ENCODE peak calls at places on chromosome 16, in four cellular contexts. R is AG04450, T is mammary epithelial cell, X is breast epithelium. B is an unnamed sample.

GRCh38 chr16:29763326-29763725 is 14.7 kb upstream of the ZG16 start:
- DNase-seq in R (no peak), T (no peak), X (no peak), B (no peak)

GRCh38 chr16:24681793-24682192 is 47.7 kb upstream of the TNRC6A start:
- DNase-seq in R (no peak), T (peak; percentile 83), X (no peak), B (no peak)

GRCh38 chr16:2933701-2934100 is 22.0 kb downstream of the FLYWCH1 start:
- DNase-seq in R (no peak), T (no peak), X (no peak), B (no peak)

GRCh38 chr16:69561901-69562300 is 3.9 kb upstream of the NFAT5 start:
- DNase-seq in R (no peak), T (no peak), X (no peak), B (no peak)

GRCh38 chr16:11308493-11309283 is 27.6 kb upstream of the PRM1 start:
- DNase-seq in R (no peak), T (no peak), X (no peak), B (no peak)

GRCh38 chr16:28981517-28981916 is 3.3 kb upstream of the LAT start:
- DNase-seq in R (no peak), T (no peak), X (no peak), B (no peak)

GRCh38 chr16:74984194-74984669 is 691 bp downstream of the WDR59 start:
- DNase-seq in R (no peak), T (peak; percentile 35), X (no peak), B (peak; percentile 4)

GRCh38 chr16:19559242-19559910 is 3.9 kb downstream of the VPS35L start:
- DNase-seq in R (peak; percentile 46), T (peak; percentile 20), X (no peak), B (peak; percentile 49)

GRCh38 chr16:75038036-75038959 is 39.5 kb downstream of the ZNRF1 start:
- DNase-seq in R (no peak), T (no peak), X (no peak), B (peak; percentile 74)

GRCh38 chr16:75537795-75538194 is 1.9 kb upstream of the CHST5 start:
- DNase-seq in R (no peak), T (no peak), X (no peak), B (no peak)

GRCh38 chr16:18789850-18790706 is at the start of gene RPS15A:
- DNase-seq in R (peak; percentile 95), T (peak; percentile 96), X (peak; percentile 92), B (peak; percentile 94)

GRCh38 chr16:67110136-67110847 is 551 bp downstream of the PHAF1 start:
- DNase-seq in R (no peak), T (no peak), X (no peak), B (no peak)

GRCh38 chr16:23788653-23789052 is 33.8 kb downstream of the CHP2 start:
- DNase-seq in R (no peak), T (no peak), X (no peak), B (no peak)

GRCh38 chr16:14489460-14489859 is 140.6 kb downstream of the PARN start:
- DNase-seq in R (no peak), T (no peak), X (no peak), B (no peak)

GRCh38 chr16:27154573-27155521 is 48.5 kb upstream of the KDM8 start:
- DNase-seq in R (no peak), T (peak; percentile 14), X (no peak), B (peak; percentile 24)

GRCh38 chr16:28218109-28218508 is 6.3 kb upstream of the XPO6 start:
- DNase-seq in R (peak; percentile 18), T (peak; percentile 43), X (no peak), B (peak; percentile 51)

GRCh38 chr16:78224342-78224741 is 124.9 kb downstream of the WWOX start:
- DNase-seq in R (no peak), T (no peak), X (no peak), B (no peak)

GRCh38 chr16:88473666-88474534 is 20.8 kb downstream of the ZFPM1 start:
- DNase-seq in R (peak; percentile 30), T (no peak), X (no peak), B (no peak)

GRCh38 chr16:74025-74424 is 1.6 kb upstream of the RHBDF1 start:
- DNase-seq in R (no peak), T (no peak), X (no peak), B (no peak)

GRCh38 chr16:996672-997071 is 15.1 kb downstream of the SOX8 start:
- DNase-seq in R (no peak), T (no peak), X (no peak), B (no peak)

GRCh38 chr16:14186954-14187306 is 115.8 kb downstream of the MRTFB start:
- DNase-seq in R (no peak), T (no peak), X (no peak), B (no peak)

GRCh38 chr16:3879258-3879886 is 1.1 kb downstream of the CREBBP start:
- DNase-seq in R (no peak), T (no peak), X (no peak), B (no peak)

GRCh38 chr16:11109551-11109950 is 146.5 kb downstream of the SOCS1 start:
- DNase-seq in R (no peak), T (no peak), X (no peak), B (no peak)

GRCh38 chr16:75305364-75306101 is 54.1 kb upstream of the BCAR1 start:
- DNase-seq in R (peak; percentile 99), T (peak; percentile 100), X (peak; percentile 72), B (peak; percentile 100)

DNA sequence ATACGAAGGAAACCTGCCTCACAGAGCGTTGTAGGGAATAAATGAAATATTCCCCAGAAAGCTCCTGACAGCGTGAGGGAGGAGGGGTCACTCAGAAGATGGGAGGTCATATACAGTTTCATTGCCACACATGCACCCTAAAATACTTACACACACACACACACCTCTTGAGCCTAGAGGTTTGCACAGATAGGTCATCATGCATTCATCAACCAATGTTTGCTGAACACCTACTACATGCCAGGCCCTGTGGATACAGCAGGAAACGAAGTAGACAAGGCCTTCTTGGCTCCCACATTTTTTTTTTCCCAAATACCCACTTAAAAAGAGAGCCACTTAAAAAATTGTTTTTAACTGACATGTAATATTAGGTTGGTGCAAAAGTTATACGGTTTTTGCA is 907 bp upstream of the PLLP start:
- DNase-seq in R (no peak), T (no peak), X (no peak), B (no peak)
- H3K4me3 ChIP-seq in R (no peak overlapping the region), T (no peak overlapping the region), X (no peak overlapping the region), B (no peak overlapping the region)

GRCh38 chr16:31355701-31356100 is 725 bp downstream of the ITGAX start:
- DNase-seq in R (no peak), T (no peak), X (peak; percentile 36), B (no peak)

GRCh38 chr16:31356566-31357323 is 1.8 kb downstream of the ITGAX start:
- DNase-seq in R (no peak), T (no peak), X (peak; percentile 35), B (no peak)

GRCh38 chr16:31354394-31355291 is at the start of gene ITGAX:
- DNase-seq in R (no peak), T (peak; percentile 32), X (no peak), B (peak; percentile 45)

GRCh38 chr16:31360296-31360695 is 5.3 kb downstream of the ITGAX start:
- DNase-seq in R (no peak), T (no peak), X (peak; percentile 14), B (no peak)

DNA sequence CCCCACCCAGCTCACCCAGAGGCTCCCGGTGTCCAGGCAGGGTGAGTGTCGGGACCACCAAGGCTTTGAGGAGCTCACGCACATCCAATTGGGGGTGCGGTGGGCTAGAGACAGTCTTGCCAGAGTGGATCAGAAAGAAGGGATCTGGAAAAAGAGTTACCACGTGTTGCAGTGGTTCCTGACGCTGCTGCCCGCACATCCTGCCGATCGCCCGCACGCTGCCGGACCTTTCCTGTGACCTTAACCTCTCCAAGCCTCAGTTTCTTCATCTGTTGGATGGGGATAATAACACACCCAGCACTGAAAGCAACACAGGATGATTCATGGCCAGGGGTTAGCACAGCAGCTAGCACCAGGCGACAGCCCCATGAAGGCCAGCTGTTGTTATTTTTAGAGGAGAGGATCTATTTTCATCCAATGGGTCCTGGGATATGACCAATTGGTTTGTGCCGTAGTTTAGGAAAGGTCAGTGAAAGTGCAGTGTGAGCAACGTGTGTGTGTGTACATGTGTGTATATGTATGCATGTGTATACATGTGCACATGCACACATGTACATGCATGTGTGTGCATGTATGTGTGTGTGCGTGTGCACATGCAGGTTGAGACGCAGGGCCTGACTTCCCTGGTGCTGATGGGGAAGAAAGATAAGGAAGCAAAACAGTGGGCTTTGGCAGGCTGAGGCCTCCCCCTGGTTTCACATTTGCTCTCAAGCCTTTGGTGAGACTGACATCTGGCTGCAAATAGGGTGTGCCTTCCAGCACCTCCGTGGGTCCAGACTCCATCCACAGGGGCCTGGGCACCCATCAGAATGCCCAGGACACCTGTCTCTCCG is 2.6 kb downstream of the ITGAX start:
- DNase-seq in R (no peak), T (no peak), X (peak; percentile 30), B (no peak)
- H3K27ac ChIP-seq in R (no peak overlapping the region), T (no peak overlapping the region), X (no peak overlapping the region), B (no peak overlapping the region)

GRCh38 chr16:68389006-68389405 is 59.3 kb downstream of the SMPD3 start:
- DNase-seq in R (no peak), T (no peak), X (no peak), B (no peak)
- TF ChIP-seq CTCF in R (no peak), T (no peak), X (no peak), B (no peak)

DNA sequence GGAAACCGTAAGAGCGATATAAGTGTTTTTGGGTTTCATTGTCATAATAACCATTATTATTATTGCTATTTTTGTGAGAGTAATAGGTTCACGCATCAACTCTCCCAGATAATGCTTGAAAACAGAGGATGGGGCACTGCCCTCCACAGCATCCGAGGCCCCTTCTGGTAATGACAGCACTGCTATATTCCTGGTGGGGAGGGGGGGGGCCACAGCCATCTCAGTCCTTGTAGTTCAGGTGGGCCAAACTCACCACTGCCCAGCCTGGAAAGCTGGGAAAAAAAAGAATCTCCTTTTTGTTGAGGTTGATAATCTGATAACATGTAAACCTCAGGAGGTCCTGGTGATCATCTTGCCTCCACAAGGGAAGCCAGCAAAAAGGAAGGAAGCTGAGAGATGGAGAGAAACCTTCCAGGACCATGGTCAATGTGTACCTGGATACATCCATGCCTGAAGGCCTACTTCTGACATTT is 706 bp downstream of the C16orf95 start:
- DNase-seq in R (no peak), T (no peak), X (no peak), B (no peak)
- H3K4me3 ChIP-seq in R (peak overlapping the region; percentile 93), T (peak overlapping the region; percentile 92), X (peak overlapping the region; percentile 93), B (peak overlapping the region; percentile 93)

GRCh38 chr16:59878479-59878878 is 1144.4 kb upstream of the GOT2 start:
- DNase-seq in R (no peak), T (peak; percentile 89), X (no peak), B (peak; percentile 63)

GRCh38 chr16:59886021-59886420 is 1151.9 kb upstream of the GOT2 start:
- DNase-seq in R (no peak), T (peak; percentile 73), X (no peak), B (peak; percentile 23)

GRCh38 chr16:59880626-59881025 is 1146.5 kb upstream of the GOT2 start:
- DNase-seq in R (no peak), T (peak; percentile 53), X (no peak), B (no peak)

GRCh38 chr16:59878999-59879398 is 1144.9 kb upstream of the GOT2 start:
- DNase-seq in R (no peak), T (peak; percentile 13), X (no peak), B (no peak)

GRCh38 chr16:59881366-59881765 is 1147.2 kb upstream of the GOT2 start:
- DNase-seq in R (no peak), T (no peak), X (no peak), B (no peak)
- H3K27ac ChIP-seq in R (no peak overlapping the region), T (no peak overlapping the region), X (no peak overlapping the region), B (no peak overlapping the region)

GRCh38 chr16:79810449-79811189 is 210.1 kb upstream of the MAF start:
- DNase-seq in R (no peak), T (peak; percentile 52), X (no peak), B (no peak)
- TF ChIP-seq CTCF in R (no peak), T (no peak), X (no peak), B (no peak)

B was measured in brain microvascular endothelial cell.